ENCODE peak calls at places on chromosome 15, in nine cellular contexts. One of them, this sample, is unnamed.

GRCh38 chr15:64774556-64775523 is 549 bp downstream of the RBPMS2 start:
- DNase-seq in activated naive CD8-positive, alpha-beta T cell treated with anti-CD3 and anti-CD28 coated beads, Interleukin-2, amount 50 U/mL, for 24 hours: no peak
- DNase-seq in WERI-Rb-1: peak; percentile 26
- DNase-seq in bronchial epithelial cell: no peak
- DNase-seq in cardiac fibroblast: no peak
- DNase-seq in coronary artery: no peak
- DNase-seq in KG1: no peak
- DNase-seq in dorsolateral prefrontal cortex: no peak
- DNase-seq in activated CD4-positive, alpha-beta T cell treated with anti-CD3 and anti-CD28 coated beads, Interleukin-2, amount 10 ng/mL, durations not matched to agents 7 days and 5 days: peak; percentile 18
- DNase-seq in this sample: no peak

GRCh38 chr15:100873029-100873677 is 6.5 kb upstream of the ALDH1A3 start:
- DNase-seq in KG1: peak; percentile 28
- DNase-seq in WERI-Rb-1: peak; percentile 76
- DNase-seq in activated CD4-positive, alpha-beta T cell treated with anti-CD3 and anti-CD28 coated beads, Interleukin-2, amount 10 ng/mL, durations not matched to agents 7 days and 5 days: peak; percentile 61
- DNase-seq in bronchial epithelial cell: peak; percentile 92
- DNase-seq in cardiac fibroblast: peak; percentile 94
- DNase-seq in coronary artery: no peak
- DNase-seq in dorsolateral prefrontal cortex: peak; percentile 50
- DNase-seq in activated naive CD8-positive, alpha-beta T cell treated with anti-CD3 and anti-CD28 coated beads, Interleukin-2, amount 50 U/mL, for 24 hours: peak; percentile 39
- DNase-seq in this sample: peak; percentile 44

GRCh38 chr15:75834011-75834410 is 9.2 kb upstream of the UBE2Q2 start:
- DNase-seq in activated CD4-positive, alpha-beta T cell treated with anti-CD3 and anti-CD28 coated beads, Interleukin-2, amount 10 ng/mL, durations not matched to agents 7 days and 5 days: no peak
- DNase-seq in KG1: no peak
- DNase-seq in cardiac fibroblast: no peak
- DNase-seq in activated naive CD8-positive, alpha-beta T cell treated with anti-CD3 and anti-CD28 coated beads, Interleukin-2, amount 50 U/mL, for 24 hours: no peak
- DNase-seq in bronchial epithelial cell: no peak
- DNase-seq in dorsolateral prefrontal cortex: no peak
- DNase-seq in coronary artery: no peak
- DNase-seq in WERI-Rb-1: no peak
- DNase-seq in this sample: no peak

GRCh38 chr15:56767315-56767714 is 34.0 kb upstream of the ZNF280D start:
- DNase-seq in cardiac fibroblast: peak; percentile 69
- DNase-seq in activated CD4-positive, alpha-beta T cell treated with anti-CD3 and anti-CD28 coated beads, Interleukin-2, amount 10 ng/mL, durations not matched to agents 7 days and 5 days: no peak
- DNase-seq in dorsolateral prefrontal cortex: no peak
- DNase-seq in WERI-Rb-1: no peak
- DNase-seq in coronary artery: no peak
- DNase-seq in activated naive CD8-positive, alpha-beta T cell treated with anti-CD3 and anti-CD28 coated beads, Interleukin-2, amount 50 U/mL, for 24 hours: no peak
- DNase-seq in KG1: no peak
- DNase-seq in bronchial epithelial cell: peak; percentile 22
- DNase-seq in this sample: no peak

GRCh38 chr15:75452968-75453702 is 1.6 kb upstream of the SIN3A start:
- DNase-seq in bronchial epithelial cell: peak; percentile 45
- DNase-seq in cardiac fibroblast: peak; percentile 22
- DNase-seq in activated naive CD8-positive, alpha-beta T cell treated with anti-CD3 and anti-CD28 coated beads, Interleukin-2, amount 50 U/mL, for 24 hours: peak; percentile 74
- DNase-seq in WERI-Rb-1: peak; percentile 78
- DNase-seq in coronary artery: peak; percentile 84
- DNase-seq in dorsolateral prefrontal cortex: peak; percentile 28
- DNase-seq in KG1: peak; percentile 62
- DNase-seq in activated CD4-positive, alpha-beta T cell treated with anti-CD3 and anti-CD28 coated beads, Interleukin-2, amount 10 ng/mL, durations not matched to agents 7 days and 5 days: peak; percentile 42
- DNase-seq in this sample: peak; percentile 34

GRCh38 chr15:75904241-75904631 is 558 bp downstream of the FBXO22 start:
- DNase-seq in dorsolateral prefrontal cortex: peak; percentile 31
- DNase-seq in KG1: no peak
- DNase-seq in coronary artery: no peak
- DNase-seq in activated naive CD8-positive, alpha-beta T cell treated with anti-CD3 and anti-CD28 coated beads, Interleukin-2, amount 50 U/mL, for 24 hours: peak; percentile 32
- DNase-seq in WERI-Rb-1: peak; percentile 48
- DNase-seq in bronchial epithelial cell: peak; percentile 26
- DNase-seq in activated CD4-positive, alpha-beta T cell treated with anti-CD3 and anti-CD28 coated beads, Interleukin-2, amount 10 ng/mL, durations not matched to agents 7 days and 5 days: peak; percentile 31
- DNase-seq in cardiac fibroblast: peak; percentile 51
- DNase-seq in this sample: no peak

GRCh38 chr15:95284933-95285401 is 1045.5 kb upstream of the NR2F2 start:
- DNase-seq in bronchial epithelial cell: no peak
- DNase-seq in WERI-Rb-1: no peak
- DNase-seq in activated naive CD8-positive, alpha-beta T cell treated with anti-CD3 and anti-CD28 coated beads, Interleukin-2, amount 50 U/mL, for 24 hours: peak; percentile 5
- DNase-seq in activated CD4-positive, alpha-beta T cell treated with anti-CD3 and anti-CD28 coated beads, Interleukin-2, amount 10 ng/mL, durations not matched to agents 7 days and 5 days: peak; percentile 57
- DNase-seq in cardiac fibroblast: peak; percentile 69
- DNase-seq in coronary artery: no peak
- DNase-seq in KG1: peak; percentile 36
- DNase-seq in dorsolateral prefrontal cortex: no peak
- DNase-seq in this sample: no peak

GRCh38 chr15:42940527-42940926 is 19.9 kb upstream of the TTBK2 start:
- DNase-seq in activated naive CD8-positive, alpha-beta T cell treated with anti-CD3 and anti-CD28 coated beads, Interleukin-2, amount 50 U/mL, for 24 hours: no peak
- DNase-seq in cardiac fibroblast: no peak
- DNase-seq in bronchial epithelial cell: no peak
- DNase-seq in activated CD4-positive, alpha-beta T cell treated with anti-CD3 and anti-CD28 coated beads, Interleukin-2, amount 10 ng/mL, durations not matched to agents 7 days and 5 days: no peak
- DNase-seq in coronary artery: no peak
- DNase-seq in WERI-Rb-1: no peak
- DNase-seq in dorsolateral prefrontal cortex: no peak
- DNase-seq in KG1: no peak
- DNase-seq in this sample: no peak

GRCh38 chr15:85794598-85795319 is at the start of gene KLHL25:
- DNase-seq in bronchial epithelial cell: peak; percentile 84
- DNase-seq in coronary artery: peak; percentile 96
- DNase-seq in cardiac fibroblast: peak; percentile 93
- DNase-seq in KG1: peak; percentile 74
- DNase-seq in activated CD4-positive, alpha-beta T cell treated with anti-CD3 and anti-CD28 coated beads, Interleukin-2, amount 10 ng/mL, durations not matched to agents 7 days and 5 days: peak; percentile 95
- DNase-seq in WERI-Rb-1: peak; percentile 96
- DNase-seq in activated naive CD8-positive, alpha-beta T cell treated with anti-CD3 and anti-CD28 coated beads, Interleukin-2, amount 50 U/mL, for 24 hours: peak; percentile 87
- DNase-seq in dorsolateral prefrontal cortex: peak; percentile 96
- DNase-seq in this sample: peak; percentile 88

GRCh38 chr15:50418041-50418583 is 6.1 kb upstream of the USP8 start:
- DNase-seq in coronary artery: no peak
- DNase-seq in activated naive CD8-positive, alpha-beta T cell treated with anti-CD3 and anti-CD28 coated beads, Interleukin-2, amount 50 U/mL, for 24 hours: no peak
- DNase-seq in KG1: no peak
- DNase-seq in dorsolateral prefrontal cortex: no peak
- DNase-seq in bronchial epithelial cell: no peak
- DNase-seq in activated CD4-positive, alpha-beta T cell treated with anti-CD3 and anti-CD28 coated beads, Interleukin-2, amount 10 ng/mL, durations not matched to agents 7 days and 5 days: no peak
- DNase-seq in WERI-Rb-1: no peak
- DNase-seq in cardiac fibroblast: peak; percentile 26
- DNase-seq in this sample: no peak

GRCh38 chr15:66907826-66908502 is 157.4 kb upstream of the SMAD3 start:
- DNase-seq in coronary artery: peak; percentile 80
- DNase-seq in dorsolateral prefrontal cortex: peak; percentile 63
- DNase-seq in cardiac fibroblast: no peak
- DNase-seq in bronchial epithelial cell: no peak
- DNase-seq in activated naive CD8-positive, alpha-beta T cell treated with anti-CD3 and anti-CD28 coated beads, Interleukin-2, amount 50 U/mL, for 24 hours: no peak
- DNase-seq in activated CD4-positive, alpha-beta T cell treated with anti-CD3 and anti-CD28 coated beads, Interleukin-2, amount 10 ng/mL, durations not matched to agents 7 days and 5 days: no peak
- DNase-seq in WERI-Rb-1: no peak
- DNase-seq in KG1: peak; percentile 77
- DNase-seq in this sample: peak; percentile 89

GRCh38 chr15:101811902-101812301 is at the start of gene OR4F15:
- DNase-seq in activated naive CD8-positive, alpha-beta T cell treated with anti-CD3 and anti-CD28 coated beads, Interleukin-2, amount 50 U/mL, for 24 hours: no peak
- DNase-seq in KG1: no peak
- DNase-seq in activated CD4-positive, alpha-beta T cell treated with anti-CD3 and anti-CD28 coated beads, Interleukin-2, amount 10 ng/mL, durations not matched to agents 7 days and 5 days: no peak
- DNase-seq in cardiac fibroblast: no peak
- DNase-seq in bronchial epithelial cell: no peak
- DNase-seq in WERI-Rb-1: no peak
- DNase-seq in dorsolateral prefrontal cortex: no peak
- DNase-seq in coronary artery: no peak
- DNase-seq in this sample: no peak

GRCh38 chr15:55993804-55994539 is 560 bp upstream of the NEDD4 start:
- DNase-seq in WERI-Rb-1: peak; percentile 84
- DNase-seq in bronchial epithelial cell: peak; percentile 48
- DNase-seq in activated naive CD8-positive, alpha-beta T cell treated with anti-CD3 and anti-CD28 coated beads, Interleukin-2, amount 50 U/mL, for 24 hours: no peak
- DNase-seq in dorsolateral prefrontal cortex: peak; percentile 40
- DNase-seq in activated CD4-positive, alpha-beta T cell treated with anti-CD3 and anti-CD28 coated beads, Interleukin-2, amount 10 ng/mL, durations not matched to agents 7 days and 5 days: no peak
- DNase-seq in coronary artery: peak; percentile 77
- DNase-seq in cardiac fibroblast: peak; percentile 61
- DNase-seq in KG1: no peak
- DNase-seq in this sample: peak; percentile 28

GRCh38 chr15:54410481-54410880 is 432.2 kb downstream of the UNC13C start:
- DNase-seq in activated CD4-positive, alpha-beta T cell treated with anti-CD3 and anti-CD28 coated beads, Interleukin-2, amount 10 ng/mL, durations not matched to agents 7 days and 5 days: no peak
- DNase-seq in coronary artery: no peak
- DNase-seq in bronchial epithelial cell: no peak
- DNase-seq in WERI-Rb-1: no peak
- DNase-seq in dorsolateral prefrontal cortex: no peak
- DNase-seq in cardiac fibroblast: no peak
- DNase-seq in activated naive CD8-positive, alpha-beta T cell treated with anti-CD3 and anti-CD28 coated beads, Interleukin-2, amount 50 U/mL, for 24 hours: no peak
- DNase-seq in KG1: no peak
- DNase-seq in this sample: no peak

GRCh38 chr15:25247418-25248030 is 191.3 kb downstream of the UBE3A start:
- DNase-seq in cardiac fibroblast: no peak
- DNase-seq in dorsolateral prefrontal cortex: no peak
- DNase-seq in activated naive CD8-positive, alpha-beta T cell treated with anti-CD3 and anti-CD28 coated beads, Interleukin-2, amount 50 U/mL, for 24 hours: no peak
- DNase-seq in KG1: no peak
- DNase-seq in coronary artery: no peak
- DNase-seq in WERI-Rb-1: no peak
- DNase-seq in activated CD4-positive, alpha-beta T cell treated with anti-CD3 and anti-CD28 coated beads, Interleukin-2, amount 10 ng/mL, durations not matched to agents 7 days and 5 days: no peak
- DNase-seq in bronchial epithelial cell: no peak
- DNase-seq in this sample: no peak

This sample was measured in GDM1.